ENCODE peak calls at places on chromosomes 16 and 17, in four cellular contexts. One of them, this sample, is unnamed.

GRCh38 chr17:41544497-41544896 is 16.4 kb upstream of the KRT19 start:
- DNase-seq in iris pigment epithelial cell: no peak
- DNase-seq in GM23248: no peak
- DNase-seq in NT2/D1: no peak
- DNase-seq in this sample: no peak

GRCh38 chr17:4176803-4177472 is 33.9 kb downstream of the CYB5D2 start:
- DNase-seq in iris pigment epithelial cell: no peak
- DNase-seq in NT2/D1: no peak
- DNase-seq in GM23248: no peak
- DNase-seq in this sample: no peak

GRCh38 chr17:37239690-37240344 is 136.0 kb upstream of the C17orf78 start:
- DNase-seq in iris pigment epithelial cell: peak
- DNase-seq in GM23248: peak
- DNase-seq in NT2/D1: no peak
- DNase-seq in this sample: peak

GRCh38 chr17:39178516-39178915 is 12.6 kb upstream of the ARL5C start:
- DNase-seq in iris pigment epithelial cell: peak
- DNase-seq in GM23248: peak
- DNase-seq in NT2/D1: no peak
- DNase-seq in this sample: peak

GRCh38 chr16:80903616-80904015 is 99.2 kb upstream of the CDYL2 start:
- DNase-seq in NT2/D1: no peak
- DNase-seq in iris pigment epithelial cell: no peak
- DNase-seq in GM23248: no peak
- DNase-seq in this sample: no peak

GRCh38 chr17:3940965-3941698 is 23.1 kb downstream of the ATP2A3 start:
- DNase-seq in iris pigment epithelial cell: no peak
- DNase-seq in GM23248: no peak
- DNase-seq in NT2/D1: no peak
- DNase-seq in this sample: no peak

GRCh38 chr16:85615852-85616607 is 2.9 kb downstream of the GSE1 start:
- DNase-seq in iris pigment epithelial cell: peak
- DNase-seq in GM23248: peak
- DNase-seq in NT2/D1: peak
- DNase-seq in this sample: peak

GRCh38 chr16:14564323-14564722 is 65.7 kb downstream of the PARN start:
- DNase-seq in NT2/D1: no peak
- DNase-seq in GM23248: no peak
- DNase-seq in iris pigment epithelial cell: no peak
- DNase-seq in this sample: no peak

GRCh38 chr17:72470338-72471133 is 349.7 kb downstream of the SOX9 start:
- DNase-seq in iris pigment epithelial cell: no peak
- DNase-seq in GM23248: no peak
- DNase-seq in NT2/D1: no peak
- DNase-seq in this sample: no peak

GRCh38 chr16:27425961-27426360 is 24.0 kb downstream of the IL21R start:
- DNase-seq in NT2/D1: no peak
- DNase-seq in GM23248: no peak
- DNase-seq in iris pigment epithelial cell: no peak
- DNase-seq in this sample: no peak

GRCh38 chr16:70661534-70661917 is 15.2 kb downstream of the IL34 start:
- DNase-seq in NT2/D1: no peak
- DNase-seq in GM23248: no peak
- DNase-seq in iris pigment epithelial cell: no peak
- DNase-seq in this sample: no peak

GRCh38 chr16:56415849-56416248 is 9.5 kb downstream of the AMFR start:
- DNase-seq in GM23248: no peak
- DNase-seq in iris pigment epithelial cell: no peak
- DNase-seq in NT2/D1: no peak
- DNase-seq in this sample: no peak

GRCh38 chr16:24838554-24839266 is 7.1 kb upstream of the SLC5A11 start:
- DNase-seq in iris pigment epithelial cell: peak
- DNase-seq in GM23248: peak
- DNase-seq in NT2/D1: no peak
- DNase-seq in this sample: no peak

GRCh38 chr17:47720754-47721533 is 12.1 kb upstream of the TBX21 start:
- DNase-seq in GM23248: peak
- DNase-seq in iris pigment epithelial cell: no peak
- DNase-seq in NT2/D1: no peak
- DNase-seq in this sample: peak

GRCh38 chr17:37828313-37829124 is 83.7 kb upstream of the HNF1B start:
- DNase-seq in NT2/D1: no peak
- DNase-seq in iris pigment epithelial cell: peak
- DNase-seq in GM23248: peak
- DNase-seq in this sample: no peak

GRCh38 chr16:77336637-77337036 is 98.2 kb downstream of the ADAMTS18 start:
- DNase-seq in NT2/D1: peak
- DNase-seq in GM23248: peak
- DNase-seq in iris pigment epithelial cell: no peak
- DNase-seq in this sample: no peak

GRCh38 chr16:353404-354285 is 1.1 kb upstream of the AXIN1 start:
- DNase-seq in iris pigment epithelial cell: no peak
- DNase-seq in NT2/D1: no peak
- DNase-seq in GM23248: peak
- DNase-seq in this sample: no peak

This sample was measured in HCT116.